ENCODE peak calls at places on chromosomes 12 and 14, in seven cellular contexts. W, L, Y, N, O, U and H are unnamed samples. For H3K36me3, the result is how much of the 10 kb centered on the place peaks cover.

GRCh38 chr12:124188561-124189405 is 106.1 kb upstream of the RFLNA start:
- DNase-seq in O (no peak), L (no peak), N (no peak), Y (no peak), U (no peak), W (no peak), H (peak)

GRCh38 chr12:130339946-130340345 is 2.3 kb downstream of the PIWIL1 start:
- DNase-seq in O (no peak), W (no peak), Y (no peak), L (no peak), N (no peak), U (no peak), H (peak)

GRCh38 chr14:72401632-72402428 is 469.6 kb downstream of the RGS6 start:
- DNase-seq in N (no peak), L (no peak), Y (no peak), O (no peak), U (no peak), W (no peak), H (no peak)

GRCh38 chr12:123041811-123042655 is 61.6 kb downstream of the ARL6IP4 start:
- DNase-seq in O (no peak), L (no peak), W (peak), N (no peak), Y (no peak), U (no peak), H (no peak)

GRCh38 chr12:122423258-122424165 is 1.0 kb upstream of the CLIP1 start:
- DNase-seq in O (no peak), N (no peak), Y (no peak), W (no peak), U (no peak), L (no peak), H (peak)

GRCh38 chr12:43812926-43813325 is 6.8 kb upstream of the TWF1 start:
- DNase-seq in U (no peak), W (no peak), O (no peak), L (no peak), N (no peak), Y (no peak), H (no peak)

GRCh38 chr12:22658214-22658613 is 33.2 kb downstream of the ETNK1 start:
- DNase-seq in N (no peak), W (no peak), Y (no peak), U (no peak), L (no peak), O (no peak), H (no peak)

GRCh38 chr12:131894981-131895639 is 688 bp downstream of the ULK1 start:
- DNase-seq in Y (no peak), W (no peak), N (peak), L (no peak), U (peak), O (peak), H (peak)

GRCh38 chr14:26594756-26595545 is 2.9 kb downstream of the NOVA1 start:
- DNase-seq in U (no peak), Y (no peak), L (no peak), O (no peak), N (no peak), W (no peak), H (no peak)

GRCh38 chr12:79119796-79120195 is 255.2 kb downstream of the SYT1 start:
- DNase-seq in W (no peak), O (no peak), U (no peak), L (no peak), N (no peak), Y (no peak), H (no peak)

GRCh38 chr12:9123741-9124140 is 8.0 kb upstream of the A2M start:
- DNase-seq in N (no peak), L (no peak), U (no peak), O (no peak), W (no peak), Y (no peak), H (no peak)

GRCh38 chr12:9127484-9127883 is 11.8 kb upstream of the A2M start:
- DNase-seq in W (no peak), O (no peak), Y (no peak), N (no peak), U (no peak), L (no peak), H (no peak)

GRCh38 chr12:9127936-9128663 is 12.4 kb upstream of the A2M start:
- DNase-seq in O (no peak), L (no peak), W (no peak), Y (no peak), N (no peak), U (no peak), H (no peak)

GRCh38 chr12:9122166-9122609 is 6.5 kb upstream of the A2M start:
- DNase-seq in N (no peak), W (no peak), L (no peak), O (no peak), U (no peak), Y (no peak), H (peak)

DNA sequence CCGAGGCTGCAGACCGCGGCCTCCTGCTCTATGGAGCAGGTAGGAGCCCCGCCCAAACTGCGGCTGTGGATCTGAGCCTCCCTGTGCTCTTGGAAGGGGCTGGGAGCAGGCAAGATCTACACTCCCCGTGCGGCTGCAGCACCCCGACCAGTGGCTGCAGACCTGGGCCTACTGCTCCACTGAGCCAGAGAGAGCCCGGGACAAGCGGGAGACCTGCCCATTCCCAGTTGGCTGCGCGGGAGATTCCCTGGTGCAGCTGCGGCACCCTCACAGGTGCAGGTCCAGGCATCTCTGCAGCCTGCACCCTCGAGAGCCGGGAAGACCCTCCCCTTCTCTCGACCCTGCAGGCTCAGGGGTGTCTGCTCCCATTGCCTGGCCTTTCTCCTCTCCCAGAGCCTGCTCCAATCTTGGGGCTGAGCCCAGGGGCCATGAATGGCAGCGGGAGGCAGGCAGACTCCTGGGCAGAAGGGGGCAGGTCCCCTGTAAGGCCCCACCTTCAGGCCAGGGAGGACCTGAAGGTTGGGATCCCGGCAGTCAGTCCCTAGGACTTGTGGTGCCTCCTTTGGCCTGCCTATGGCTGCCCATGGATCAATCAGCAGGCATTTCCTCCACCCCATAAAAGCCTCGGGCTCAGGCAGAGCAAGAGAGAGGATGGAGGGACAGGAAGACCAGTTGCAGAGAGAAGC is 8.8 kb upstream of the A2M start:
- DNase-seq in O (no peak), Y (no peak), U (no peak), N (no peak), L (no peak), W (no peak), H (no peak)
- H3K36me3 ChIP-seq in O (under half), Y (under half), U (under half), N (under half), L (under half), W (under half), H (under half)

GRCh38 chr14:94411638-94412037 is 23.2 kb upstream of the SERPINA1 start:
- DNase-seq in L (no peak), W (no peak), N (no peak), Y (no peak), O (no peak), U (no peak), H (no peak)

GRCh38 chr14:94408546-94409095 is 20.2 kb upstream of the SERPINA1 start:
- DNase-seq in O (no peak), Y (no peak), L (no peak), U (no peak), N (no peak), W (no peak), H (no peak)

GRCh38 chr14:94407906-94408305 is 19.5 kb upstream of the SERPINA1 start:
- DNase-seq in U (no peak), L (no peak), Y (no peak), W (no peak), N (no peak), O (no peak), H (no peak)

DNA sequence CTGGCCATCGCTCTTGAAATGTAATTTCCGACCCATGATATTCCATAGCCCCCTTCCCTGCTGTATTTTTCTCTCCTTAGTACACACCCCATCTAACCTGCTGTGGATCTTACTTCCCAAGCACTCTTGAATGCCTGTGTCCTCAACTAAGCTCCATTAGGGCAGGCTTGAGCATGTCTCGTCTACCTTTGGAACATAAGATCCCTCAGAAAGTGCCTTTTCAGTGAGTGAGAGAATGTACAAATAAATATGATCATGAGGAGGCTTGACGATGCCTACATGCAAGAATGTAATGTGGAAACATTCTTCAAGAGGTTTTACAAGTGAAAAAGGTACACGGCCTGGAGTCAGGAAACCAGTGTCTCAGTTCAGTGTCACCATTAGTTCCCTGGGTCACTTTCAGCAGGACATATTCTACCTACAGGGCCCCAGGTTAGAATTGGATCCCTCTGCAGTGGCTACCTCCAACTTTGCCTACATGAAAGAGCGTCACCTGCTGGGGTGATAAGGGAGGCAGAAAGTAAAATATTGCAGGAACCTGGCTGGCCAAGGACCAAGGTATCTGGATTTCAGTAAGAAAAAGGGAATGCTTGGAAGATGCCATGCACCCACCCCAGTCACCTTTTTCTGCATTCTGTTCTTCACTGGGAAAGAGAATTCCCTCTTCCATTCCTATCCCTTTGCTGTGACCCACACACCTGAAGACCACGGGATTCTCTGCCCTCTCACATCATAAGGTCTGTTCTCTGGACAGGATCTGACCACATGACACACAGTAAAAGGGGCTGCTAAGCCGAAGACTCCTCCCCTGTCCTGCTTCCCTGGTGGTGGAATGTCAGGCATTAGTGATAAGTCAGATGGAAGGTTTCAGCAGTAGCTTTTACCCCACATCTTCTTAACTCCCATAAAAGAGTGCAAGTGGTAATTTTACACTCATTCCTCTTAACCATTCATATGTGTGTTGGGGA is 24.6 kb upstream of the SERPINA1 start:
- DNase-seq in L (no peak), W (no peak), Y (no peak), U (no peak), N (no peak), O (peak), H (peak)
- TF ChIP-seq CTCF in L (peak), W (no peak), Y (no peak), U (no peak), N (no peak), O (peak), H (no peak)

GRCh38 chr12:120164293-120164692 is 30.2 kb downstream of the GCN1 start:
- DNase-seq in O (no peak), U (no peak), W (no peak), Y (no peak), N (no peak), L (no peak), H (no peak)
- H3K36me3 ChIP-seq in O (half or more), U (half or more), W (under half), Y (half or more), N (under half), L (half or more), H (under half)

GRCh38 chr12:94649349-94650142 is 811 bp downstream of the TMCC3 start:
- DNase-seq in Y (no peak), U (peak), W (peak), N (peak), L (peak), O (peak), H (peak)
- TF ChIP-seq CTCF in Y (peak), U (no peak), W (peak), N (no peak), L (peak), O (peak), H (no peak)

GRCh38 chr14:91311284-91311662 is 66.8 kb upstream of the GPR68 start:
- DNase-seq in O (no peak), Y (no peak), U (no peak), W (no peak), L (no peak), N (no peak), H (no peak)
- H3K36me3 ChIP-seq in O (half or more), Y (under half), U (under half), W (under half), L (half or more), N (under half), H (under half)

DNA sequence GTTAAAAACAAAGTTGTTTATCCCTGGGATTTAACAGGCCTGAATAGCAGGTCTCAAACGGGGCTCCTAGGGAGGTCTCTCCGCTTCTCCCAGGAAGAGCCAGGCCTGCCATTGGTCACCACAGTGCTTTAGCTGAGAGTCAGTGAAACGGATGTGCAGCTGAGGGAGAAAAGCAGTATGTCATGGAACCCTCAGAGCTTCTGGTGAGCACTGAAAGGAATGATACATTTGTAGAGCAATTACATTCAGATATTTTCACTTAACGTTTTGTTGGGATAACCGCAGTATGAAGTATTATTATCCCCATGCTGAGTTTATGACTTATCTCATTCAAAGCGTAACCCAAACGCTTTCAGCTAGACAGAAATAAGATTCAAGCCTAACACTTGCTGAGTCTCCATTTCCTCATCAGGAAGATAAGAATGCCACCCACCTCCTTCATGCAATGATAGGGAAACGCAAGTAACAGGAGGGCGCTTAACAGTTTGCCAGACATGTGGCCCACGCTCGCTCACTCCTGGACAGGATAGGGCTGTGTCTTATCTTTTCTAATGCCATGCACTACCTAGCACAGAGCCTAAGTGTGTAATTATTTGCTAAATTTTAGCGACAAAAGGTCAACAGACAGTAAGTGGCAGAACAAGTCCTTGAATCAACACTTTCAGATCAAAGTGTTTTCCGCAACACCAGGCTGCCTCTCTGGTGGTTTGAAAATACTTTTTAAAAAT is 28.2 kb downstream of the DAD1 start:
- DNase-seq in Y (no peak), N (no peak), L (no peak), O (peak), W (no peak), U (no peak), H (peak)
- TF ChIP-seq CTCF in Y (no peak), N (no peak), L (no peak), O (no peak), W (no peak), U (no peak), H (no peak)

GRCh38 chr12:90969851-90970250 is 14.9 kb upstream of the CCER1 start:
- DNase-seq in U (no peak), N (no peak), Y (no peak), L (no peak), W (no peak), O (no peak), H (no peak)
- H3K36me3 ChIP-seq in U (under half), N (under half), Y (under half), L (under half), W (under half), O (under half), H (under half)